ENCODE peak calls at places on chromosomes 7 and 10, in nine cellular contexts. One of them, this sample, is unnamed.

GRCh38 chr7:36198854-36199266 is 45.8 kb downstream of the EEPD1 start:
- DNase-seq in GM04504: no peak
- DNase-seq in cardiac muscle cell: peak; percentile 10
- DNase-seq in endothelial cell: no peak
- DNase-seq in Panc1: no peak
- DNase-seq in T1000: no peak
- DNase-seq in MCF 10A: no peak
- DNase-seq in activated CD8-positive, alpha-beta memory T cell treated with anti-CD3 and anti-CD28 coated beads, Interleukin-2, amount 10 ng/mL, durations not matched to agents 7 days and 5 days: peak; percentile 46
- DNase-seq in stimulated activated CD8-positive, alpha-beta memory T cell treated with anti-CD3 and anti-CD28 coated beads, Interleukin-15, amount 100 ng/mL, for 1 hour: no peak
- DNase-seq in this sample: no peak

GRCh38 chr7:140544278-140544896 is 65.1 kb upstream of the MKRN1 start:
- DNase-seq in T1000: no peak
- DNase-seq in GM04504: no peak
- DNase-seq in stimulated activated CD8-positive, alpha-beta memory T cell treated with anti-CD3 and anti-CD28 coated beads, Interleukin-15, amount 100 ng/mL, for 1 hour: no peak
- DNase-seq in activated CD8-positive, alpha-beta memory T cell treated with anti-CD3 and anti-CD28 coated beads, Interleukin-2, amount 10 ng/mL, durations not matched to agents 7 days and 5 days: no peak
- DNase-seq in endothelial cell: no peak
- DNase-seq in cardiac muscle cell: no peak
- DNase-seq in MCF 10A: no peak
- DNase-seq in Panc1: no peak
- DNase-seq in this sample: no peak

GRCh38 chr10:5497948-5498730 is 1.2 kb downstream of the CALML5 start:
- DNase-seq in MCF 10A: no peak
- DNase-seq in GM04504: no peak
- DNase-seq in Panc1: no peak
- DNase-seq in stimulated activated CD8-positive, alpha-beta memory T cell treated with anti-CD3 and anti-CD28 coated beads, Interleukin-15, amount 100 ng/mL, for 1 hour: no peak
- DNase-seq in cardiac muscle cell: no peak
- DNase-seq in endothelial cell: no peak
- DNase-seq in T1000: no peak
- DNase-seq in activated CD8-positive, alpha-beta memory T cell treated with anti-CD3 and anti-CD28 coated beads, Interleukin-2, amount 10 ng/mL, durations not matched to agents 7 days and 5 days: no peak
- DNase-seq in this sample: no peak

GRCh38 chr10:62760401-62760800 is 44.1 kb upstream of the ADO start:
- DNase-seq in GM04504: no peak
- DNase-seq in MCF 10A: no peak
- DNase-seq in Panc1: no peak
- DNase-seq in stimulated activated CD8-positive, alpha-beta memory T cell treated with anti-CD3 and anti-CD28 coated beads, Interleukin-15, amount 100 ng/mL, for 1 hour: no peak
- DNase-seq in activated CD8-positive, alpha-beta memory T cell treated with anti-CD3 and anti-CD28 coated beads, Interleukin-2, amount 10 ng/mL, durations not matched to agents 7 days and 5 days: no peak
- DNase-seq in cardiac muscle cell: no peak
- DNase-seq in endothelial cell: peak; percentile 60
- DNase-seq in T1000: no peak
- DNase-seq in this sample: no peak

GRCh38 chr7:154424370-154424769 is 372.2 kb downstream of the DPP6 start:
- DNase-seq in endothelial cell: no peak
- DNase-seq in stimulated activated CD8-positive, alpha-beta memory T cell treated with anti-CD3 and anti-CD28 coated beads, Interleukin-15, amount 100 ng/mL, for 1 hour: no peak
- DNase-seq in activated CD8-positive, alpha-beta memory T cell treated with anti-CD3 and anti-CD28 coated beads, Interleukin-2, amount 10 ng/mL, durations not matched to agents 7 days and 5 days: no peak
- DNase-seq in cardiac muscle cell: no peak
- DNase-seq in MCF 10A: no peak
- DNase-seq in GM04504: no peak
- DNase-seq in Panc1: no peak
- DNase-seq in T1000: no peak
- DNase-seq in this sample: no peak

GRCh38 chr10:62651341-62651740 is 153.2 kb upstream of the ADO start:
- DNase-seq in activated CD8-positive, alpha-beta memory T cell treated with anti-CD3 and anti-CD28 coated beads, Interleukin-2, amount 10 ng/mL, durations not matched to agents 7 days and 5 days: no peak
- DNase-seq in T1000: no peak
- DNase-seq in Panc1: no peak
- DNase-seq in cardiac muscle cell: no peak
- DNase-seq in endothelial cell: no peak
- DNase-seq in stimulated activated CD8-positive, alpha-beta memory T cell treated with anti-CD3 and anti-CD28 coated beads, Interleukin-15, amount 100 ng/mL, for 1 hour: no peak
- DNase-seq in MCF 10A: no peak
- DNase-seq in GM04504: no peak
- DNase-seq in this sample: no peak

GRCh38 chr10:68647928-68648327 is 73.1 kb upstream of the CCAR1 start:
- DNase-seq in endothelial cell: no peak
- DNase-seq in MCF 10A: peak; percentile 72
- DNase-seq in GM04504: peak; percentile 84
- DNase-seq in cardiac muscle cell: peak; percentile 72
- DNase-seq in Panc1: no peak
- DNase-seq in stimulated activated CD8-positive, alpha-beta memory T cell treated with anti-CD3 and anti-CD28 coated beads, Interleukin-15, amount 100 ng/mL, for 1 hour: no peak
- DNase-seq in T1000: no peak
- DNase-seq in activated CD8-positive, alpha-beta memory T cell treated with anti-CD3 and anti-CD28 coated beads, Interleukin-2, amount 10 ng/mL, durations not matched to agents 7 days and 5 days: no peak
- DNase-seq in this sample: no peak

GRCh38 chr10:132143162-132143561 is 43.6 kb upstream of the DPYSL4 start:
- DNase-seq in activated CD8-positive, alpha-beta memory T cell treated with anti-CD3 and anti-CD28 coated beads, Interleukin-2, amount 10 ng/mL, durations not matched to agents 7 days and 5 days: no peak
- DNase-seq in Panc1: no peak
- DNase-seq in MCF 10A: no peak
- DNase-seq in stimulated activated CD8-positive, alpha-beta memory T cell treated with anti-CD3 and anti-CD28 coated beads, Interleukin-15, amount 100 ng/mL, for 1 hour: no peak
- DNase-seq in endothelial cell: peak; percentile 54
- DNase-seq in T1000: no peak
- DNase-seq in cardiac muscle cell: peak; percentile 22
- DNase-seq in GM04504: no peak
- DNase-seq in this sample: no peak

GRCh38 chr7:116249969-116250553 is 39.7 kb downstream of the TES start:
- DNase-seq in endothelial cell: peak; percentile 26
- DNase-seq in T1000: no peak
- DNase-seq in Panc1: no peak
- DNase-seq in stimulated activated CD8-positive, alpha-beta memory T cell treated with anti-CD3 and anti-CD28 coated beads, Interleukin-15, amount 100 ng/mL, for 1 hour: no peak
- DNase-seq in cardiac muscle cell: peak; percentile 72
- DNase-seq in activated CD8-positive, alpha-beta memory T cell treated with anti-CD3 and anti-CD28 coated beads, Interleukin-2, amount 10 ng/mL, durations not matched to agents 7 days and 5 days: no peak
- DNase-seq in MCF 10A: peak; percentile 52
- DNase-seq in GM04504: peak; percentile 23
- DNase-seq in this sample: no peak

GRCh38 chr10:86413046-86413728 is 46.6 kb upstream of the GRID1 start:
- DNase-seq in stimulated activated CD8-positive, alpha-beta memory T cell treated with anti-CD3 and anti-CD28 coated beads, Interleukin-15, amount 100 ng/mL, for 1 hour: no peak
- DNase-seq in MCF 10A: no peak
- DNase-seq in cardiac muscle cell: peak; percentile 54
- DNase-seq in endothelial cell: no peak
- DNase-seq in T1000: no peak
- DNase-seq in GM04504: no peak
- DNase-seq in Panc1: no peak
- DNase-seq in activated CD8-positive, alpha-beta memory T cell treated with anti-CD3 and anti-CD28 coated beads, Interleukin-2, amount 10 ng/mL, durations not matched to agents 7 days and 5 days: peak; percentile 55
- DNase-seq in this sample: no peak

GRCh38 chr7:82050134-82050533 is 280.3 kb upstream of the HGF start:
- DNase-seq in cardiac muscle cell: peak; percentile 89
- DNase-seq in GM04504: peak; percentile 71
- DNase-seq in stimulated activated CD8-positive, alpha-beta memory T cell treated with anti-CD3 and anti-CD28 coated beads, Interleukin-15, amount 100 ng/mL, for 1 hour: no peak
- DNase-seq in MCF 10A: peak; percentile 3
- DNase-seq in T1000: no peak
- DNase-seq in activated CD8-positive, alpha-beta memory T cell treated with anti-CD3 and anti-CD28 coated beads, Interleukin-2, amount 10 ng/mL, durations not matched to agents 7 days and 5 days: no peak
- DNase-seq in endothelial cell: no peak
- DNase-seq in Panc1: peak; percentile 88
- DNase-seq in this sample: no peak

This sample was measured in central memory CD8-positive, alpha-beta T cell.